ENCODE peak calls at places on chromosome 6, in seven cellular contexts. One of them, this sample, is unnamed. For H3K9me3, the result is how much of the 10 kb centered on the place peaks cover.

GRCh38 chr6:130945401-130945919 is 117.6 kb downstream of the EPB41L2 start:
- DNase-seq in neuronal stem cell: no peak
- DNase-seq in psoas muscle: no peak
- DNase-seq in endothelial cell of umbilical vein: peak
- DNase-seq in CD8-positive, alpha-beta memory T cell: no peak
- DNase-seq in right cardiac atrium: no peak
- DNase-seq in MM.1S: no peak
- DNase-seq in this sample: no peak

GRCh38 chr6:11851405-11851804 is 72.8 kb upstream of the ADTRP start:
- DNase-seq in psoas muscle: peak
- DNase-seq in endothelial cell of umbilical vein: no peak
- DNase-seq in CD8-positive, alpha-beta memory T cell: no peak
- DNase-seq in MM.1S: no peak
- DNase-seq in neuronal stem cell: no peak
- DNase-seq in right cardiac atrium: no peak
- DNase-seq in this sample: no peak

GRCh38 chr6:35214869-35215664 is 1.3 kb downstream of the SCUBE3 start:
- DNase-seq in psoas muscle: no peak
- DNase-seq in neuronal stem cell: no peak
- DNase-seq in right cardiac atrium: no peak
- DNase-seq in MM.1S: no peak
- DNase-seq in CD8-positive, alpha-beta memory T cell: no peak
- DNase-seq in endothelial cell of umbilical vein: no peak
- DNase-seq in this sample: no peak

GRCh38 chr6:113073611-113074191 is 726.6 kb downstream of the RFPL4B start:
- DNase-seq in psoas muscle: no peak
- DNase-seq in endothelial cell of umbilical vein: no peak
- DNase-seq in right cardiac atrium: no peak
- DNase-seq in MM.1S: no peak
- DNase-seq in neuronal stem cell: no peak
- DNase-seq in CD8-positive, alpha-beta memory T cell: no peak
- DNase-seq in this sample: no peak

GRCh38 chr6:126086560-126086959 is 100.2 kb downstream of the TRMT11 start:
- DNase-seq in CD8-positive, alpha-beta memory T cell: no peak
- DNase-seq in MM.1S: no peak
- DNase-seq in right cardiac atrium: no peak
- DNase-seq in psoas muscle: no peak
- DNase-seq in neuronal stem cell: no peak
- DNase-seq in endothelial cell of umbilical vein: peak
- DNase-seq in this sample: no peak

GRCh38 chr6:99165838-99166237 is 183.6 kb downstream of the FAXC start:
- DNase-seq in endothelial cell of umbilical vein: no peak
- DNase-seq in psoas muscle: no peak
- DNase-seq in MM.1S: peak
- DNase-seq in right cardiac atrium: no peak
- DNase-seq in CD8-positive, alpha-beta memory T cell: no peak
- DNase-seq in neuronal stem cell: no peak
- DNase-seq in this sample: no peak

GRCh38 chr6:129516005-129516404 is 194.0 kb downstream of the ARHGAP18 start:
- DNase-seq in MM.1S: no peak
- DNase-seq in neuronal stem cell: no peak
- DNase-seq in endothelial cell of umbilical vein: no peak
- DNase-seq in CD8-positive, alpha-beta memory T cell: no peak
- DNase-seq in psoas muscle: no peak
- DNase-seq in right cardiac atrium: no peak
- DNase-seq in this sample: no peak

GRCh38 chr6:54878705-54879104 is 32.1 kb downstream of the FAM83B start:
- DNase-seq in MM.1S: no peak
- DNase-seq in psoas muscle: no peak
- DNase-seq in right cardiac atrium: no peak
- DNase-seq in neuronal stem cell: no peak
- DNase-seq in CD8-positive, alpha-beta memory T cell: no peak
- DNase-seq in endothelial cell of umbilical vein: no peak
- DNase-seq in this sample: no peak

GRCh38 chr6:110491644-110492317 is 15.4 kb upstream of the SLC22A16 start:
- DNase-seq in neuronal stem cell: no peak
- DNase-seq in MM.1S: peak
- DNase-seq in CD8-positive, alpha-beta memory T cell: no peak
- DNase-seq in endothelial cell of umbilical vein: no peak
- DNase-seq in right cardiac atrium: no peak
- DNase-seq in psoas muscle: no peak
- DNase-seq in this sample: no peak

GRCh38 chr6:144036064-144036873 is 28.2 kb upstream of the PLAGL1 start:
- DNase-seq in endothelial cell of umbilical vein: peak
- DNase-seq in psoas muscle: peak
- DNase-seq in CD8-positive, alpha-beta memory T cell: no peak
- DNase-seq in MM.1S: no peak
- DNase-seq in neuronal stem cell: peak
- DNase-seq in right cardiac atrium: peak
- DNase-seq in this sample: no peak

GRCh38 chr6:125533710-125534397 is 215.6 kb upstream of the HEY2 start:
- DNase-seq in CD8-positive, alpha-beta memory T cell: no peak
- DNase-seq in psoas muscle: no peak
- DNase-seq in right cardiac atrium: peak
- DNase-seq in endothelial cell of umbilical vein: peak
- DNase-seq in MM.1S: no peak
- DNase-seq in neuronal stem cell: no peak
- DNase-seq in this sample: no peak

GRCh38 chr6:36129889-36130671 is at the start of gene MAPK13:
- DNase-seq in psoas muscle: no peak
- DNase-seq in endothelial cell of umbilical vein: peak
- DNase-seq in neuronal stem cell: no peak
- DNase-seq in right cardiac atrium: no peak
- DNase-seq in CD8-positive, alpha-beta memory T cell: no peak
- DNase-seq in MM.1S: peak
- DNase-seq in this sample: no peak

GRCh38 chr6:25350593-25350992 is 71.4 kb downstream of the CARMIL1 start:
- DNase-seq in right cardiac atrium: no peak
- DNase-seq in MM.1S: no peak
- DNase-seq in neuronal stem cell: no peak
- DNase-seq in CD8-positive, alpha-beta memory T cell: no peak
- DNase-seq in psoas muscle: no peak
- DNase-seq in endothelial cell of umbilical vein: no peak
- DNase-seq in this sample: no peak

GRCh38 chr6:165950316-165950715 is 217.3 kb downstream of the TBXT start:
- DNase-seq in psoas muscle: no peak
- DNase-seq in right cardiac atrium: no peak
- DNase-seq in neuronal stem cell: no peak
- DNase-seq in MM.1S: no peak
- DNase-seq in CD8-positive, alpha-beta memory T cell: no peak
- DNase-seq in endothelial cell of umbilical vein: no peak
- DNase-seq in this sample: no peak

GRCh38 chr6:11207199-11207968 is 25.1 kb downstream of the NEDD9 start:
- DNase-seq in endothelial cell of umbilical vein: peak
- DNase-seq in psoas muscle: no peak
- DNase-seq in CD8-positive, alpha-beta memory T cell: no peak
- DNase-seq in MM.1S: no peak
- DNase-seq in neuronal stem cell: no peak
- DNase-seq in right cardiac atrium: no peak
- DNase-seq in this sample: no peak

GRCh38 chr6:42693725-42694323 is 28.6 kb downstream of the PRPH2 start:
- DNase-seq in MM.1S: no peak
- DNase-seq in CD8-positive, alpha-beta memory T cell: no peak
- DNase-seq in endothelial cell of umbilical vein: no peak
- DNase-seq in psoas muscle: no peak
- DNase-seq in neuronal stem cell: no peak
- DNase-seq in right cardiac atrium: no peak
- DNase-seq in this sample: no peak

GRCh38 chr6:136137008-136137689 is 113.0 kb downstream of the MTFR2 start:
- DNase-seq in CD8-positive, alpha-beta memory T cell: no peak
- DNase-seq in endothelial cell of umbilical vein: no peak
- DNase-seq in psoas muscle: no peak
- DNase-seq in right cardiac atrium: no peak
- DNase-seq in MM.1S: no peak
- DNase-seq in neuronal stem cell: no peak
- DNase-seq in this sample: no peak

GRCh38 chr6:129677634-129678325 is 32.2 kb downstream of the ARHGAP18 start:
- DNase-seq in neuronal stem cell: no peak
- DNase-seq in psoas muscle: no peak
- DNase-seq in endothelial cell of umbilical vein: peak
- DNase-seq in MM.1S: no peak
- DNase-seq in CD8-positive, alpha-beta memory T cell: no peak
- DNase-seq in right cardiac atrium: no peak
- DNase-seq in this sample: no peak

GRCh38 chr6:143223895-143224294 is 163.2 kb downstream of the AIG1 start:
- DNase-seq in psoas muscle: peak
- DNase-seq in MM.1S: no peak
- DNase-seq in endothelial cell of umbilical vein: no peak
- DNase-seq in right cardiac atrium: peak
- DNase-seq in CD8-positive, alpha-beta memory T cell: no peak
- DNase-seq in neuronal stem cell: peak
- DNase-seq in this sample: no peak

GRCh38 chr6:73285674-73286283 is 22.8 kb upstream of the KHDC1 start:
- DNase-seq in CD8-positive, alpha-beta memory T cell: no peak
- DNase-seq in MM.1S: peak
- DNase-seq in neuronal stem cell: no peak
- DNase-seq in right cardiac atrium: no peak
- DNase-seq in endothelial cell of umbilical vein: peak
- DNase-seq in psoas muscle: no peak
- DNase-seq in this sample: no peak

GRCh38 chr6:166958926-166959861 is 2.8 kb upstream of the RNASET2 start:
- DNase-seq in psoas muscle: no peak
- DNase-seq in endothelial cell of umbilical vein: peak
- DNase-seq in right cardiac atrium: no peak
- DNase-seq in neuronal stem cell: no peak
- DNase-seq in CD8-positive, alpha-beta memory T cell: peak
- DNase-seq in MM.1S: no peak
- DNase-seq in this sample: no peak

GRCh38 chr6:106192824-106193223 is 106.7 kb downstream of the PRDM1 start:
- DNase-seq in endothelial cell of umbilical vein: peak
- DNase-seq in right cardiac atrium: no peak
- DNase-seq in psoas muscle: no peak
- DNase-seq in MM.1S: no peak
- DNase-seq in CD8-positive, alpha-beta memory T cell: no peak
- DNase-seq in neuronal stem cell: no peak
- DNase-seq in this sample: no peak

GRCh38 chr6:64256483-64256882 is 620.9 kb downstream of the PHF3 start:
- DNase-seq in neuronal stem cell: no peak
- DNase-seq in right cardiac atrium: no peak
- DNase-seq in CD8-positive, alpha-beta memory T cell: no peak
- DNase-seq in psoas muscle: no peak
- DNase-seq in MM.1S: no peak
- DNase-seq in endothelial cell of umbilical vein: no peak
- DNase-seq in this sample: no peak

GRCh38 chr6:41737591-41738130 is 2.3 kb upstream of the TFEB start:
- DNase-seq in endothelial cell of umbilical vein: no peak
- DNase-seq in MM.1S: no peak
- DNase-seq in neuronal stem cell: no peak
- DNase-seq in CD8-positive, alpha-beta memory T cell: no peak
- DNase-seq in right cardiac atrium: no peak
- DNase-seq in psoas muscle: no peak
- DNase-seq in this sample: no peak

GRCh38 chr6:73746776-73747175 is 50.8 kb downstream of the CD109 start:
- DNase-seq in endothelial cell of umbilical vein: no peak
- DNase-seq in CD8-positive, alpha-beta memory T cell: no peak
- DNase-seq in right cardiac atrium: no peak
- DNase-seq in psoas muscle: no peak
- DNase-seq in neuronal stem cell: no peak
- DNase-seq in MM.1S: no peak
- DNase-seq in this sample: no peak

GRCh38 chr6:137495652-137496391 is 1.6 kb upstream of the OLIG3 start:
- DNase-seq in neuronal stem cell: peak
- DNase-seq in endothelial cell of umbilical vein: no peak
- DNase-seq in CD8-positive, alpha-beta memory T cell: no peak
- DNase-seq in right cardiac atrium: no peak
- DNase-seq in psoas muscle: no peak
- DNase-seq in MM.1S: no peak
- DNase-seq in this sample: no peak
- H3K9me3 ChIP-seq in neuronal stem cell: under half
- H3K9me3 ChIP-seq in endothelial cell of umbilical vein: under half
- H3K9me3 ChIP-seq in CD8-positive, alpha-beta memory T cell: under half
- H3K9me3 ChIP-seq in right cardiac atrium: under half
- H3K9me3 ChIP-seq in psoas muscle: under half
- H3K9me3 ChIP-seq in MM.1S: under half
- H3K9me3 ChIP-seq in this sample: under half

GRCh38 chr6:75205776-75206334 is at the start of gene COL12A1:
- DNase-seq in neuronal stem cell: peak
- DNase-seq in psoas muscle: peak
- DNase-seq in right cardiac atrium: peak
- DNase-seq in MM.1S: no peak
- DNase-seq in CD8-positive, alpha-beta memory T cell: no peak
- DNase-seq in endothelial cell of umbilical vein: peak
- DNase-seq in this sample: no peak

GRCh38 chr6:75203721-75204120 is 2.1 kb downstream of the COL12A1 start:
- DNase-seq in right cardiac atrium: no peak
- DNase-seq in neuronal stem cell: no peak
- DNase-seq in endothelial cell of umbilical vein: no peak
- DNase-seq in CD8-positive, alpha-beta memory T cell: no peak
- DNase-seq in psoas muscle: no peak
- DNase-seq in MM.1S: no peak
- DNase-seq in this sample: no peak

GRCh38 chr6:75204959-75205775 is 686 bp downstream of the COL12A1 start:
- DNase-seq in endothelial cell of umbilical vein: peak
- DNase-seq in MM.1S: peak
- DNase-seq in CD8-positive, alpha-beta memory T cell: no peak
- DNase-seq in psoas muscle: peak
- DNase-seq in neuronal stem cell: peak
- DNase-seq in right cardiac atrium: peak
- DNase-seq in this sample: no peak

GRCh38 chr6:75202676-75203131 is 3.1 kb downstream of the COL12A1 start:
- DNase-seq in right cardiac atrium: no peak
- DNase-seq in neuronal stem cell: no peak
- DNase-seq in endothelial cell of umbilical vein: no peak
- DNase-seq in MM.1S: no peak
- DNase-seq in psoas muscle: no peak
- DNase-seq in CD8-positive, alpha-beta memory T cell: no peak
- DNase-seq in this sample: no peak

GRCh38 chr6:75204222-75204958 is 1.5 kb downstream of the COL12A1 start:
- DNase-seq in CD8-positive, alpha-beta memory T cell: no peak
- DNase-seq in right cardiac atrium: peak
- DNase-seq in MM.1S: peak
- DNase-seq in neuronal stem cell: peak
- DNase-seq in psoas muscle: peak
- DNase-seq in endothelial cell of umbilical vein: peak
- DNase-seq in this sample: no peak
- H3K9me3 ChIP-seq in CD8-positive, alpha-beta memory T cell: under half
- H3K9me3 ChIP-seq in right cardiac atrium: under half
- H3K9me3 ChIP-seq in MM.1S: under half
- H3K9me3 ChIP-seq in neuronal stem cell: under half
- H3K9me3 ChIP-seq in psoas muscle: under half
- H3K9me3 ChIP-seq in endothelial cell of umbilical vein: under half
- H3K9me3 ChIP-seq in this sample: under half

DNA sequence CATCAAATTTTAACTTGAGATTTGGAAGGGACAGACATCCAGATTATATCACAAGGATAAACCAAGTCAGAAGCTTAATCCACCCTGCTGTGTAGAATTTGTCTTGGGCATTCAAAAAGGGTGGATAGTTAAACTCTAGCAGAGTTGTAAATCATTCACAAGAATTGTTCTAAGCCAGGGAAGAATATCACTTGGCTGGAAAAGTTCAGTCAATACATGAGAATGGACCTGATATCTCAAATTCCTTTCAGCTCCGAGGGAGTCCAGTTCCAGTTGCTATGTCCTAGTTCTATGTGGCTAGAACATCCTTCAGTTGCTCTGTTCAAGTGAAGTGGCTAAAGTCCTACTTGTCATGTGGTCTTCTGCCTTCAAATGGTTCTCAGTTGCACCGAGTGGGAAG is 351.8 kb upstream of the JARID2 start:
- DNase-seq in CD8-positive, alpha-beta memory T cell: no peak
- DNase-seq in MM.1S: no peak
- DNase-seq in endothelial cell of umbilical vein: no peak
- DNase-seq in right cardiac atrium: no peak
- DNase-seq in psoas muscle: no peak
- DNase-seq in neuronal stem cell: no peak
- DNase-seq in this sample: no peak
- H3K9me3 ChIP-seq in CD8-positive, alpha-beta memory T cell: under half
- H3K9me3 ChIP-seq in MM.1S: under half
- H3K9me3 ChIP-seq in endothelial cell of umbilical vein: under half
- H3K9me3 ChIP-seq in right cardiac atrium: under half
- H3K9me3 ChIP-seq in psoas muscle: under half
- H3K9me3 ChIP-seq in neuronal stem cell: under half
- H3K9me3 ChIP-seq in this sample: under half

GRCh38 chr6:169935348-169935718 is 183.9 kb downstream of the ERMARD start:
- DNase-seq in CD8-positive, alpha-beta memory T cell: no peak
- DNase-seq in MM.1S: no peak
- DNase-seq in neuronal stem cell: no peak
- DNase-seq in right cardiac atrium: peak
- DNase-seq in endothelial cell of umbilical vein: peak
- DNase-seq in psoas muscle: no peak
- DNase-seq in this sample: no peak
- H3K9me3 ChIP-seq in CD8-positive, alpha-beta memory T cell: under half
- H3K9me3 ChIP-seq in MM.1S: under half
- H3K9me3 ChIP-seq in neuronal stem cell: under half
- H3K9me3 ChIP-seq in right cardiac atrium: under half
- H3K9me3 ChIP-seq in endothelial cell of umbilical vein: under half
- H3K9me3 ChIP-seq in psoas muscle: under half
- H3K9me3 ChIP-seq in this sample: under half